ENCODE peak calls at places on chromosome 17, in nine cellular contexts. One of them, this sample, is unnamed.

GRCh38 chr17:42781639-42782401 is 1.4 kb downstream of the WNK4 start:
- DNase-seq in HFFc6: no peak
- DNase-seq in psoas muscle: no peak
- DNase-seq in activated gamma-delta T cell treated with Interleukin-2 at 50 U/mL for 16 hours: no peak
- DNase-seq in thoracic aorta: no peak
- DNase-seq in myocyte: no peak
- DNase-seq in activated CD4-positive, alpha-beta T cell treated with anti-CD3 and anti-CD28 coated beads for 1 hour: no peak
- DNase-seq in coronary artery: no peak
- DNase-seq in activated CD8-positive, alpha-beta memory T cell treated with anti-CD3 and anti-CD28 coated beads for 24 hours: no peak
- DNase-seq in this sample: no peak

GRCh38 chr17:81429353-81429774 is 34.1 kb downstream of the BAHCC1 start:
- DNase-seq in HFFc6: peak
- DNase-seq in psoas muscle: peak
- DNase-seq in myocyte: peak
- DNase-seq in activated CD4-positive, alpha-beta T cell treated with anti-CD3 and anti-CD28 coated beads for 1 hour: no peak
- DNase-seq in thoracic aorta: no peak
- DNase-seq in activated CD8-positive, alpha-beta memory T cell treated with anti-CD3 and anti-CD28 coated beads for 24 hours: no peak
- DNase-seq in coronary artery: peak
- DNase-seq in activated gamma-delta T cell treated with Interleukin-2 at 50 U/mL for 16 hours: no peak
- DNase-seq in this sample: peak

GRCh38 chr17:83198366-83199341 is 119.2 kb downstream of the METRNL start:
- DNase-seq in activated CD4-positive, alpha-beta T cell treated with anti-CD3 and anti-CD28 coated beads for 1 hour: no peak
- DNase-seq in coronary artery: no peak
- DNase-seq in thoracic aorta: peak
- DNase-seq in activated gamma-delta T cell treated with Interleukin-2 at 50 U/mL for 16 hours: peak
- DNase-seq in myocyte: no peak
- DNase-seq in activated CD8-positive, alpha-beta memory T cell treated with anti-CD3 and anti-CD28 coated beads for 24 hours: no peak
- DNase-seq in HFFc6: no peak
- DNase-seq in psoas muscle: peak
- DNase-seq in this sample: no peak

GRCh38 chr17:63550816-63551639 is 751 bp downstream of the DCAF7 start:
- DNase-seq in coronary artery: no peak
- DNase-seq in HFFc6: peak
- DNase-seq in thoracic aorta: no peak
- DNase-seq in activated CD8-positive, alpha-beta memory T cell treated with anti-CD3 and anti-CD28 coated beads for 24 hours: no peak
- DNase-seq in activated gamma-delta T cell treated with Interleukin-2 at 50 U/mL for 16 hours: no peak
- DNase-seq in activated CD4-positive, alpha-beta T cell treated with anti-CD3 and anti-CD28 coated beads for 1 hour: no peak
- DNase-seq in psoas muscle: no peak
- DNase-seq in myocyte: peak
- DNase-seq in this sample: no peak

GRCh38 chr17:8954339-8954738 is 11.2 kb downstream of the PIK3R5 start:
- DNase-seq in psoas muscle: peak
- DNase-seq in thoracic aorta: no peak
- DNase-seq in activated CD4-positive, alpha-beta T cell treated with anti-CD3 and anti-CD28 coated beads for 1 hour: peak
- DNase-seq in myocyte: no peak
- DNase-seq in activated CD8-positive, alpha-beta memory T cell treated with anti-CD3 and anti-CD28 coated beads for 24 hours: peak
- DNase-seq in HFFc6: no peak
- DNase-seq in coronary artery: no peak
- DNase-seq in activated gamma-delta T cell treated with Interleukin-2 at 50 U/mL for 16 hours: peak
- DNase-seq in this sample: peak

GRCh38 chr17:67276075-67276474 is 31.1 kb upstream of the HELZ start:
- DNase-seq in psoas muscle: no peak
- DNase-seq in activated gamma-delta T cell treated with Interleukin-2 at 50 U/mL for 16 hours: no peak
- DNase-seq in coronary artery: no peak
- DNase-seq in myocyte: no peak
- DNase-seq in thoracic aorta: no peak
- DNase-seq in HFFc6: no peak
- DNase-seq in activated CD4-positive, alpha-beta T cell treated with anti-CD3 and anti-CD28 coated beads for 1 hour: no peak
- DNase-seq in activated CD8-positive, alpha-beta memory T cell treated with anti-CD3 and anti-CD28 coated beads for 24 hours: no peak
- DNase-seq in this sample: no peak

GRCh38 chr17:79820959-79821330 is 18.3 kb downstream of the CBX4 start:
- DNase-seq in myocyte: no peak
- DNase-seq in activated gamma-delta T cell treated with Interleukin-2 at 50 U/mL for 16 hours: no peak
- DNase-seq in thoracic aorta: no peak
- DNase-seq in coronary artery: no peak
- DNase-seq in HFFc6: no peak
- DNase-seq in activated CD8-positive, alpha-beta memory T cell treated with anti-CD3 and anti-CD28 coated beads for 24 hours: no peak
- DNase-seq in psoas muscle: no peak
- DNase-seq in activated CD4-positive, alpha-beta T cell treated with anti-CD3 and anti-CD28 coated beads for 1 hour: no peak
- DNase-seq in this sample: no peak

GRCh38 chr17:1422907-1423306 is 22.9 kb upstream of the YWHAE start:
- DNase-seq in activated CD4-positive, alpha-beta T cell treated with anti-CD3 and anti-CD28 coated beads for 1 hour: no peak
- DNase-seq in coronary artery: no peak
- DNase-seq in activated gamma-delta T cell treated with Interleukin-2 at 50 U/mL for 16 hours: no peak
- DNase-seq in thoracic aorta: peak
- DNase-seq in psoas muscle: no peak
- DNase-seq in myocyte: peak
- DNase-seq in HFFc6: peak
- DNase-seq in activated CD8-positive, alpha-beta memory T cell treated with anti-CD3 and anti-CD28 coated beads for 24 hours: no peak
- DNase-seq in this sample: peak

GRCh38 chr17:77457572-77458201 is 316.9 kb downstream of the SEC14L1 start:
- DNase-seq in psoas muscle: no peak
- DNase-seq in activated gamma-delta T cell treated with Interleukin-2 at 50 U/mL for 16 hours: no peak
- DNase-seq in activated CD8-positive, alpha-beta memory T cell treated with anti-CD3 and anti-CD28 coated beads for 24 hours: peak
- DNase-seq in myocyte: no peak
- DNase-seq in thoracic aorta: no peak
- DNase-seq in activated CD4-positive, alpha-beta T cell treated with anti-CD3 and anti-CD28 coated beads for 1 hour: no peak
- DNase-seq in coronary artery: no peak
- DNase-seq in HFFc6: no peak
- DNase-seq in this sample: no peak

GRCh38 chr17:32142857-32143524 is 689 bp downstream of the RHOT1 start:
- DNase-seq in activated CD8-positive, alpha-beta memory T cell treated with anti-CD3 and anti-CD28 coated beads for 24 hours: peak
- DNase-seq in coronary artery: peak
- DNase-seq in activated CD4-positive, alpha-beta T cell treated with anti-CD3 and anti-CD28 coated beads for 1 hour: no peak
- DNase-seq in thoracic aorta: no peak
- DNase-seq in HFFc6: peak
- DNase-seq in psoas muscle: peak
- DNase-seq in activated gamma-delta T cell treated with Interleukin-2 at 50 U/mL for 16 hours: peak
- DNase-seq in myocyte: peak
- DNase-seq in this sample: peak

GRCh38 chr17:45382982-45383381 is 49.7 kb downstream of the ARHGAP27 start:
- DNase-seq in activated CD4-positive, alpha-beta T cell treated with anti-CD3 and anti-CD28 coated beads for 1 hour: no peak
- DNase-seq in thoracic aorta: no peak
- DNase-seq in activated CD8-positive, alpha-beta memory T cell treated with anti-CD3 and anti-CD28 coated beads for 24 hours: no peak
- DNase-seq in activated gamma-delta T cell treated with Interleukin-2 at 50 U/mL for 16 hours: no peak
- DNase-seq in HFFc6: no peak
- DNase-seq in psoas muscle: no peak
- DNase-seq in myocyte: no peak
- DNase-seq in coronary artery: no peak
- DNase-seq in this sample: no peak

GRCh38 chr17:72446525-72447250 is 325.9 kb downstream of the SOX9 start:
- DNase-seq in activated gamma-delta T cell treated with Interleukin-2 at 50 U/mL for 16 hours: no peak
- DNase-seq in activated CD4-positive, alpha-beta T cell treated with anti-CD3 and anti-CD28 coated beads for 1 hour: no peak
- DNase-seq in activated CD8-positive, alpha-beta memory T cell treated with anti-CD3 and anti-CD28 coated beads for 24 hours: no peak
- DNase-seq in coronary artery: no peak
- DNase-seq in myocyte: no peak
- DNase-seq in HFFc6: no peak
- DNase-seq in psoas muscle: no peak
- DNase-seq in thoracic aorta: no peak
- DNase-seq in this sample: no peak

GRCh38 chr17:62941358-62941991 is 24.6 kb upstream of the TANC2 start:
- DNase-seq in activated gamma-delta T cell treated with Interleukin-2 at 50 U/mL for 16 hours: no peak
- DNase-seq in coronary artery: no peak
- DNase-seq in myocyte: no peak
- DNase-seq in HFFc6: no peak
- DNase-seq in activated CD4-positive, alpha-beta T cell treated with anti-CD3 and anti-CD28 coated beads for 1 hour: no peak
- DNase-seq in thoracic aorta: no peak
- DNase-seq in activated CD8-positive, alpha-beta memory T cell treated with anti-CD3 and anti-CD28 coated beads for 24 hours: no peak
- DNase-seq in psoas muscle: no peak
- DNase-seq in this sample: no peak

This sample was measured in lung.